ENCODE peak calls at places on chromosomes 11 and 22, in five cellular contexts. X is GM12865, D is HCT116, B is uterus, J is mucosa of descending colon. K is an unnamed sample.

GRCh38 chr22:32206774-32207758 is 2.2 kb upstream of the RFPL2 start:
- DNase-seq in X (peak; percentile 54), D (peak; percentile 56), B (no peak), J (peak; percentile 54), K (no peak)

GRCh38 chr11:59429924-59430516 is 3.8 kb upstream of the OR5A2 start:
- DNase-seq in B (no peak), J (no peak), D (peak; percentile 56), X (peak; percentile 82), K (no peak)

GRCh38 chr11:98423933-98424332 is 596.8 kb upstream of the CNTN5 start:
- DNase-seq in D (no peak), J (no peak), X (no peak), B (no peak), K (no peak)

GRCh38 chr11:117928818-117929567 is at the start of gene TMPRSS13:
- DNase-seq in J (no peak), B (no peak), D (no peak), X (no peak), K (no peak)

GRCh38 chr22:49849161-49850020 is 4.3 kb upstream of the ZBED4 start:
- DNase-seq in J (no peak), D (no peak), B (no peak), X (no peak), K (no peak)

GRCh38 chr22:19880786-19881569 is 26.3 kb upstream of the GNB1L start:
- DNase-seq in J (peak; percentile 56), X (no peak), D (peak; percentile 41), B (peak; percentile 51), K (peak; percentile 81)

GRCh38 chr22:38298312-38299000 is 18.8 kb downstream of the CSNK1E start:
- DNase-seq in J (no peak), B (no peak), X (peak; percentile 54), D (peak; percentile 58), K (no peak)

GRCh38 chr22:46457502-46458488 is 79.6 kb downstream of the CELSR1 start:
- DNase-seq in J (no peak), D (no peak), B (no peak), X (no peak), K (no peak)

DNA sequence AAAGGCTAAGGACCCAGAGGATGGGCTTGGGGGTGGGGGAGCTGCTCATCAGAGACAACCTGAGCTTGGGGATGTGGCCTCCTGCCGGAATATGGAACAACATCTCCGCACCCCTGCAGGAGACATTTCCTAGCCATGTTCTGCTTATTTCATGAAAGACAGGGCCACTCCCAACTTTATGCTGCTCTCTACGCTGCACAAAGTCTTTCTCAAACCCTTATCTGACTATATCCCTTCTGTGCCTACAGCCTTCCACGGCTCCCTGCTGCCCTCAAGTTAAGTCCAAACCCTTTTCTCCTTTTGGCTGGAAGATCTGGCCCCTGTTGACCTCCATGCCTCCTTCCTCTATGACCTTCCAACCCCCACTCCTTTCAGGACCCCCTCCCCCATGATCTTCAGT is 562.0 kb downstream of the MN1 start:
- DNase-seq in X (no peak), J (no peak), D (no peak), B (no peak), K (no peak)
- TF ChIP-seq CTCF in X (no peak), J (no peak), D (no peak), B (no peak), K (no peak)

DNA sequence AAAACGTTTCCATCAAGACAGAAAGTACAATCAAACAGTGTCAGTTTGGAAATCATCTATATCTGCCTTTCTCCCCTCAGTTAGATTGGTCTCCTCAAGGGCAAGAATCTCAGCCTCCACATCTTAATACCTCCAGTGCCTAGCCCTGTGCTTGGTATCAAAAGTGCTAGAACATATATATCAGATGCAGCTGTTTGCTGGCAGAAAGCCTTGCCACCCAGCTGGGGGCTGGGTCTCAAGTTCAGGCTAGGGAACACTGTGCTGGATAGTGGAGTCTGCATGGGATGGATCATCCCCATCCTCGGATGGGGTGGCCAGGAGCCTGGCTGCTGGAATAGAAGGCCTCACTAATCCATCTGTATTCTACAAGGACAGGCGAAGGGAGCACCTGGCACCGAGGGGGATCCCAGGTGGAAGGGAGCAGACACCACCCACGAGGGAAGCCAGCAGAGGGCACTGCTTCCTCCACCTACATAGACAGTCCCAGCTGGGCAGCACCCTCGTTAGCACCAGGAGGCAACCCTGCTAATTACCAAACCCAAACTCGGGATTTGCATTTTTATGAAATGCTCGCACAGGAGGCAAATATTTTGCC is 602.2 kb downstream of the BUD13 start:
- DNase-seq in J (no peak), X (peak; percentile 12), D (no peak), B (no peak), K (peak; percentile 57)
- TF ChIP-seq CTCF in J (no peak), X (peak; percentile 37), D (peak; percentile 39), B (no peak), K (peak; percentile 40)

DNA sequence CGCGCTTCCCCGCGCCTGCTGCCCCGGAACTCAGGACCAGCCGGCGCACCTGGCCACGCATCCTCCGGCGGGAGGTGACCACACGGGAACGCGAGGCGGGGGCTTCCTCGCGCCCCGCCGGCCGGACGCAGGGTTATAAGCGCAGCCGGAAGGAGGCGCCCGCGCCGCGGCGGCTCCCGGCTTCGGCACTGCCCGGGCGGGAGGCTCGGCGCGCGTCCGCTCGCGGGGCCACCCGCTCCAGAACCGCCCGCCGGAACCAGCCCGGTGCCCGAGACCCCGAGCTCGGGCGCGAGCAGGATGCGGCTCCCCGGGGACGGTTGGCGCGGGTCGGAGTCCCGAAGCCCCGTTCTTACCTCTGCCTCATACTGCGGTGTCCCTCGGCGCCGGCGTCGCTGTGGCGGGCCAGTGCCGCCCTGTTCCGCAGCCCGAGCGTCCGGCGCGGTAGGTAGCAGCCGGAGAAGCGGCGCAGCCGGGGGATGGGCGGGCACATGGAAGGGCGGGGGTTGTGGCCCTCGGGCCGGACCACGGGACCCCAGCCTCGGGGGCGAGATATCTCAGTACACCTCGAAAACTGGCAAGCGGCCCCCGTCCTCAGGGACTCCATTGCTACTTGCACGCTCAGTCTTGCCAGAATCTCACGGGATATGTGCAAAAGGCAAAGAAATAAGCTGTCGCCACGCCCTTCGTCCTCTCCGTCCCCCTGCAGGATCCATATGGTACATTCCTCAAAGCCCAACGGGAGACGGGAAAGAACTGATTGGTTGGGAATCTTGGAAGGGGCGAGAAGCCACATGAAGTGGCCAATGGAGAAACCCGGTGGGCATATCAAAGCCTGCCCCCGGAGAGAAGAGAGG is 23.1 kb downstream of the MICAL3 start:
- DNase-seq in B (peak; percentile 95), D (peak; percentile 99), J (peak; percentile 93), X (peak; percentile 94), K (peak; percentile 91)
- TF ChIP-seq CTCF in B (peak; percentile 9), D (peak; percentile 28), J (peak; percentile 20), X (peak; percentile 45), K (peak; percentile 67)

GRCh38 chr11:112086422-112087191 is at the start of the genes SDHD and TIMM8B:
- DNase-seq in J (peak; percentile 96), B (peak; percentile 96), D (peak; percentile 95), X (peak; percentile 98), K (peak; percentile 95)
- TF ChIP-seq CTCF in J (no peak), B (peak; percentile 16), D (no peak), X (peak; percentile 24), K (peak; percentile 54)

DNA sequence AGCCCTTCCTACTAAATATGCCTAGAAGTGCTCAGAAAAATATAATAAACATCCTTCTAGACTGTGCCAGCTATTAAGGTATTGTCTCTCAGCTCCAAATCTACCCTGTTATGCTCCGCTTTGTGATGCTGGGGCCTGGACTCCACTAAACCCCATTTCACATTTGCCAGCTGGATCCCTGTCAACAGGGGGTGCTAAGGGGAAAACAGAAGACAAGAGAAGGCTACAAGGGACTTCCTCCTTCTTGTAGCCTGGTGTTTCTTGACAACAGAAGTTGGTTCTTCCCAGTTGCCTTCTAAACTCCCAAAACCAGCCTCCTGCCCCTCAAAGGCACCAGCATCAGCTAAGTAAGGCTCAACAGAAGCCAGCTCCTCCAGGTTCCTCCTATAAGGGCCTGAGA is 5.2 kb downstream of the NUMA1 start:
- DNase-seq in D (no peak), X (peak; percentile 22), B (no peak), J (no peak), K (no peak)
- TF ChIP-seq CTCF in D (peak; percentile 38), X (no peak), B (no peak), J (no peak), K (no peak)

GRCh38 chr11:19656140-19656541 is 56.5 kb upstream of the NAV2 start:
- DNase-seq in X (no peak), J (no peak), D (no peak), B (no peak), K (no peak)

GRCh38 chr11:19660076-19660475 is 52.6 kb upstream of the NAV2 start:
- DNase-seq in J (no peak), X (peak; percentile 88), D (peak; percentile 88), B (no peak), K (no peak)

GRCh38 chr11:19659529-19659928 is 53.1 kb upstream of the NAV2 start:
- DNase-seq in X (no peak), D (no peak), J (no peak), B (no peak), K (no peak)

GRCh38 chr11:19661827-19662226 is 50.8 kb upstream of the NAV2 start:
- DNase-seq in B (no peak), D (no peak), X (no peak), J (no peak), K (no peak)

DNA sequence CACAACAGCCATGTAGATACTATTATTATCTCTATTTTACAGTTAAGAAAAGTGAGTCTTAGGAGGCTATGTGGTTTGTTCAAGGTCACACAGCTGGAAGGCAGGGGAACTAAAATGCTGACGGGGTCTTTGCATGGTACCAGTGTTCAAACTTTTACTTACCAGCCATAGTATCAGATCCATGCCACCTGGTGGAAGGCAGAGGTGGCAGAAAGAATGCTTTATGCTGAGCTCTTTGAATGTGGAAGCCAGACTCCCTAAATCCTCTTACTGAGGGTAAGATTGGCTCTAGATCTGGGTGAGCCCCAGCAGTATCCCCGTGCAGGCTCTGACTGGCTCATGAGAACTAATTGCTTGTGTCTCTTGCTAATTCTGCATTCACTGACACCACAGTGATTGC is 54.3 kb upstream of the NAV2 start:
- DNase-seq in D (no peak), J (no peak), B (no peak), X (no peak), K (no peak)
- TF ChIP-seq CTCF in D (peak; percentile 44), J (no peak), B (no peak), X (no peak), K (peak; percentile 23)

GRCh38 chr11:811446-812245 is 1.9 kb downstream of the RPLP2 start:
- DNase-seq in B (no peak), D (no peak), J (no peak), X (no peak), K (no peak)

GRCh38 chr11:812390-812789 is 2.6 kb downstream of the RPLP2 start:
- DNase-seq in X (no peak), D (no peak), J (no peak), B (no peak), K (no peak)

GRCh38 chr11:809287-810039 is at the start of gene RPLP2:
- DNase-seq in J (peak; percentile 99), X (peak; percentile 98), B (peak; percentile 98), D (peak; percentile 93), K (peak; percentile 98)

GRCh38 chr11:808427-809286 is 1.1 kb upstream of the RPLP2 start:
- DNase-seq in D (no peak), X (peak; percentile 70), B (no peak), J (no peak), K (no peak)

DNA sequence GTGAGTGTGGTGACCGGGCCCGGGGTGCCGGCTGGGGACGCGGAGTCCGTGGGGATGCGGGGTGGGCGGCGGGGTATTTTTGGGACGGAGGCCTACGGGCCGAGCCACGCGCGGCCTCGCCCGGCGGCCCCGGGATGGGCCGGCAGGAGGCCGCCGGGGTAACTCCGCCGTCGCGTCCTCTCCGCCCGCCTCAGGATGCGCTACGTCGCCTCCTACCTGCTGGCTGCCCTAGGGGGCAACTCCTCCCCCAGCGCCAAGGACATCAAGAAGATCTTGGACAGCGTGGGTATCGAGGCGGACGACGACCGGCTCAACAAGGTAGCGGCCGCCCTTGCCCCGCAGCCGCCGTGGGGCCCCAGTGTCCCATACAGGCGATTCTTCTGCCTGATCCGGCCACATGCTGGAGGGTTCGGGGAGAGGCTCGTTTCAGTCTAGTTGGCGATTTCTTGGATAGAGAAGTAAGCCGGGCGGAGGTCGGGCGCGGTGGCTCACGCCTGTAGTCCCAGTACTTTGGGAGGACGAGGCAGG is 337 bp downstream of the RPLP2 start:
- DNase-seq in J (peak; percentile 72), D (no peak), X (peak; percentile 46), B (no peak), K (no peak)
- TF ChIP-seq CTCF in J (no peak), D (no peak), X (no peak), B (no peak), K (peak; percentile 36)